ENCODE peak calls at places on chromosomes 5 and 9, in eight cellular contexts. Z is lower lobe of right lung, S is left ventricle myocardium inferior, Y is neural crest cell, M is endothelial cell, I is stomach, H is heart right ventricle, C is mesothelial cell of epicardium. U is an unnamed sample.

GRCh38 chr9:21326526-21327139 is 8.6 kb downstream of the KLHL9 start:
- DNase-seq in Z (no peak), S (no peak), Y (no peak), M (no peak), I (no peak), H (no peak), C (no peak), U (no peak)

GRCh38 chr5:107744418-107745330 is 73.9 kb upstream of the EFNA5 start:
- DNase-seq in Z (no peak), S (no peak), Y (no peak), M (no peak), I (no peak), H (no peak), C (no peak), U (no peak)

GRCh38 chr9:36436909-36437308 is 36.8 kb upstream of the RNF38 start:
- DNase-seq in Z (peak; percentile 73), S (peak; percentile 41), Y (no peak), M (no peak), I (no peak), H (peak; percentile 24), C (no peak), U (no peak)

GRCh38 chr9:113222482-113222841 is 1.1 kb downstream of the SLC31A1 start:
- DNase-seq in Z (no peak), S (no peak), Y (no peak), M (no peak), I (no peak), H (no peak), C (no peak), U (no peak)

GRCh38 chr9:95669253-95669652 is 152.5 kb upstream of the PTCH1 start:
- DNase-seq in Z (no peak), S (no peak), Y (no peak), M (no peak), I (no peak), H (no peak), C (no peak), U (no peak)

GRCh38 chr5:12636209-12636608 is 732.0 kb upstream of the CTNND2 start:
- DNase-seq in Z (no peak), S (no peak), Y (no peak), M (no peak), I (no peak), H (no peak), C (no peak), U (no peak)

GRCh38 chr9:27572918-27573698 is at the start of gene C9orf72:
- DNase-seq in Z (peak; percentile 87), S (peak; percentile 80), Y (peak; percentile 66), M (peak; percentile 81), I (peak; percentile 84), H (peak; percentile 70), C (peak; percentile 62), U (peak; percentile 89)

GRCh38 chr5:98458726-98459125 is 314.7 kb upstream of the RGMB start:
- DNase-seq in Z (no peak), S (no peak), Y (no peak), M (no peak), I (no peak), H (no peak), C (no peak), U (no peak)

GRCh38 chr9:3138236-3139229 is 294.6 kb upstream of the PUM3 start:
- DNase-seq in Z (no peak), S (no peak), Y (no peak), M (no peak), I (no peak), H (no peak), C (no peak), U (no peak)

GRCh38 chr9:133584559-133585476 is 24.4 kb downstream of the FAM163B start:
- DNase-seq in Z (no peak), S (no peak), Y (no peak), M (no peak), I (no peak), H (no peak), C (no peak), U (no peak)

GRCh38 chr5:122110990-122111389 is 18.4 kb upstream of the ZNF474 start:
- DNase-seq in Z (no peak), S (no peak), Y (no peak), M (no peak), I (no peak), H (no peak), C (no peak), U (no peak)

GRCh38 chr5:65981969-65982368 is 55.6 kb downstream of the ERBIN start:
- DNase-seq in Z (no peak), S (no peak), Y (no peak), M (no peak), I (no peak), H (no peak), C (no peak), U (no peak)

GRCh38 chr5:135158982-135159381 is 125.0 kb upstream of the PITX1 start:
- DNase-seq in Z (no peak), S (no peak), Y (no peak), M (no peak), I (no peak), H (no peak), C (no peak), U (no peak)

GRCh38 chr5:91079037-91079436 is 304.1 kb downstream of the ARRDC3 start:
- DNase-seq in Z (no peak), S (no peak), Y (no peak), M (no peak), I (no peak), H (no peak), C (no peak), U (no peak)

GRCh38 chr5:88515881-88516819 is 247.5 kb upstream of the TMEM161B start:
- DNase-seq in Z (no peak), S (no peak), Y (no peak), M (no peak), I (no peak), H (no peak), C (no peak), U (no peak)

GRCh38 chr9:98333703-98334582 is 78.5 kb upstream of the TBC1D2 start:
- DNase-seq in Z (no peak), S (no peak), Y (no peak), M (no peak), I (no peak), H (no peak), C (no peak), U (no peak)

GRCh38 chr5:170149206-170149515 is 43.5 kb downstream of the FOXI1 start:
- DNase-seq in Z (no peak), S (no peak), Y (no peak), M (no peak), I (no peak), H (no peak), C (no peak), U (no peak)

GRCh38 chr5:58127132-58127485 is 332.8 kb downstream of the PLK2 start:
- DNase-seq in Z (no peak), S (no peak), Y (no peak), M (no peak), I (no peak), H (no peak), C (no peak), U (no peak)

GRCh38 chr5:124040799-124041198 is 528.8 kb downstream of the CSNK1G3 start:
- DNase-seq in Z (no peak), S (no peak), Y (no peak), M (no peak), I (no peak), H (peak; percentile 33), C (no peak), U (no peak)

GRCh38 chr5:56003179-56003578 is 8.4 kb upstream of the IL6ST start:
- DNase-seq in Z (no peak), S (no peak), Y (no peak), M (no peak), I (peak; percentile 68), H (no peak), C (no peak), U (no peak)

GRCh38 chr5:73947876-73948275 is 321.9 kb downstream of the ARHGEF28 start:
- DNase-seq in Z (no peak), S (no peak), Y (no peak), M (no peak), I (no peak), H (no peak), C (no peak), U (no peak)

GRCh38 chr9:93261735-93262523 is 78.0 kb downstream of the WNK2 start:
- DNase-seq in Z (peak; percentile 41), S (no peak), Y (no peak), M (no peak), I (peak; percentile 30), H (no peak), C (peak; percentile 17), U (no peak)

DNA sequence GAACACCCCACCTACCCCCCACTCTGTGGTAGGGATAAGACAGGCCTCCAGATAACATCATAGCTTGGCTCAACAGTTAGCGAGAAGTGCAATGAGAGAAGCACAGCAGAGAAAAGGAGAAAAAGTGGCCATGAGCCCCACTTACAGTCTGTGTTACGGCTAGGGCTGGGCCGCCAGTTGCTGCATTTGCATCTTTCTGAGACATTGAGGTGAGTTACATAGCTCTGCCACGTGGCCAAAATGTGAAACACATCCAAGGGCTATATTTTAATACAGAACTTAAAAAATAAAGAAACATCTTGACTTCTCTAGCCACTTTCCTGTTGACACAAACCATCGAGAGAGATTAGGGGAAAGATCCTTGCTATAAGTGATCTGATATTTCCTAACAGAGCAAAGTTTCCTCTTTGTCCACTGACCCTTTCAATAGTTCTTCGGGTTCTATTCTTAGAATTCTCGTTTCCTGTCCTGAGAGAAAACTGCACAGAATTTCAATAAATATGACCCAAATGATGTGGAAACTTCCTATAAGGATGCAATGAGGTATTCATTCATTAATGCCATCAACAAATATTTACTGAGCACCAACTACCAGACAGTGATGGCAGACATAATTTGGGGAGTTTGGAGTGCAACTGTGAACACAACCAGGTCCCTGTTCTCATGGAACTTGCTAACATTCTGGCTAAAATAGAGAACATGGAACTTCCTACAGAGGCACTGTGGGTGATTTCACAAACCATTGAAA is 3.3 kb upstream of the TLE4 start:
- DNase-seq in Z (peak; percentile 50), S (no peak), Y (no peak), M (no peak), I (no peak), H (no peak), C (no peak), U (no peak)
- TF ChIP-seq CTCF in Z (no peak), S (no peak), Y (no peak), M (no peak), I (no peak), H (no peak), C (no peak), U (no peak)

GRCh38 chr5:16741007-16741406 is 124.2 kb upstream of the RETREG1 start:
- DNase-seq in Z (no peak), S (no peak), Y (no peak), M (no peak), I (no peak), H (no peak), C (no peak), U (no peak)
- TF ChIP-seq CTCF in Z (no peak), S (no peak), Y (no peak), M (no peak), I (no peak), H (no peak), C (no peak), U (no peak)

GRCh38 chr5:179187229-179187678 is 127.1 kb downstream of the ZNF354C start:
- DNase-seq in Z (peak; percentile 22), S (no peak), Y (no peak), M (no peak), I (no peak), H (no peak), C (no peak), U (no peak)
- TF ChIP-seq CTCF in Z (no peak), S (no peak), Y (peak; percentile 49), M (peak; percentile 40), I (no peak), H (no peak), C (peak; percentile 53), U (no peak)

DNA sequence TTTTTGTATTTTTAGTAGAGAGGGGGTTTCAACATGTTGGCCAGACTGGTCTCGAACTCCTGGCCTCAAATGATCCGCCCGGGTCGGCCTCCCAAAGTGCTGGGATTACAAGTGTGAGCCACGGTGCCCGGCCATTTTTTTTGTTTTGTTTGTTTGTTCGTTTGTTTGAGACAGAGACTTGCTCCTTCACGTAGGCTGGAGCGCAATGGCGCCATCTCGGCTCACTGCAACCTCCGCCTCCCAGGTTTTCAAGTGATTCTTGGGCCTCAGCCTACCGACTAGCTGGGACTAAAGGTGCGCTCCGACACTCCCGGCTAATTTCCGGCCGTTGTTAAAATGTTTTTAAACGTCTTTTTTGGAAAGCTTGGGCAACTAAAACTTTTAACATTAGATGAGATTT is 54.0 kb downstream of the SHOC1 start:
- DNase-seq in Z (no peak), S (no peak), Y (no peak), M (no peak), I (no peak), H (no peak), C (no peak), U (no peak)
- TF ChIP-seq CTCF in Z (no peak), S (no peak), Y (no peak), M (no peak), I (no peak), H (no peak), C (no peak), U (no peak)